ENCODE peak calls at places on chromosomes 1 and 21, in six cellular contexts. Y is HCT116, E is bronchial epithelial cell, Q is tibial artery, R is cardiac muscle cell, O is psoas muscle. G is an unnamed sample. For H3K36me3, the result is how much of the 10 kb centered on the place peaks cover.

GRCh38 chr21:19507682-19508260 is 1104.2 kb upstream of the TMPRSS15 start:
- DNase-seq in R (no peak), E (no peak), O (no peak), Y (no peak), Q (no peak), G (no peak)

GRCh38 chr21:42566524-42567180 is 53.0 kb downstream of the SLC37A1 start:
- DNase-seq in O (no peak), E (no peak), R (no peak), Y (no peak), Q (peak), G (no peak)

GRCh38 chr1:153733970-153734369 is 6.1 kb downstream of the INTS3 start:
- DNase-seq in O (no peak), Y (no peak), E (no peak), Q (no peak), R (no peak), G (no peak)

GRCh38 chr1:38009088-38009840 is 3.3 kb upstream of the UTP11 start:
- DNase-seq in E (peak), Y (no peak), R (peak), O (peak), Q (no peak), G (no peak)

GRCh38 chr1:66752000-66752592 is at the start of gene DYNLT5:
- DNase-seq in O (peak), Y (no peak), E (no peak), R (peak), Q (peak), G (peak)

GRCh38 chr1:161486806-161487482 is 18.3 kb upstream of the FCGR2A start:
- DNase-seq in R (peak), Q (no peak), Y (peak), O (no peak), E (peak), G (no peak)

GRCh38 chr21:38925923-38926322 is 120.2 kb downstream of the ETS2 start:
- DNase-seq in E (peak), O (peak), R (peak), Y (no peak), Q (peak), G (peak)

GRCh38 chr1:227728059-227728891 is 6.8 kb downstream of the JMJD4 start:
- DNase-seq in O (peak), R (peak), Q (peak), Y (peak), E (peak), G (peak)

GRCh38 chr1:87250336-87250735 is 78.3 kb upstream of the LMO4 start:
- DNase-seq in Q (no peak), Y (no peak), O (no peak), E (no peak), R (no peak), G (no peak)

GRCh38 chr1:50681931-50682330 is 258.7 kb upstream of the DMRTA2 start:
- DNase-seq in R (peak), O (no peak), Y (peak), Q (no peak), E (no peak), G (no peak)

GRCh38 chr1:87072431-87072830 is 158.0 kb downstream of the HS2ST1 start:
- DNase-seq in O (no peak), R (no peak), Q (no peak), Y (no peak), E (no peak), G (no peak)

GRCh38 chr1:246300653-246301549 is 206.2 kb downstream of the SMYD3 start:
- DNase-seq in E (no peak), Y (no peak), O (no peak), Q (no peak), R (no peak), G (no peak)

GRCh38 chr1:77533660-77534295 is 148.7 kb downstream of the ZZZ3 start:
- DNase-seq in R (peak), Q (peak), O (peak), E (peak), Y (peak), G (no peak)

GRCh38 chr1:197144570-197145325 is 1.7 kb downstream of the ASPM start:
- DNase-seq in E (peak), Q (no peak), Y (no peak), O (no peak), R (peak), G (no peak)

GRCh38 chr1:30672661-30673060 is 50.7 kb downstream of the MATN1 start:
- DNase-seq in Y (no peak), E (no peak), R (no peak), O (no peak), Q (no peak), G (no peak)

GRCh38 chr1:30610917-30611316 is 112.5 kb downstream of the MATN1 start:
- DNase-seq in Y (no peak), R (no peak), Q (peak), O (no peak), E (no peak), G (no peak)

GRCh38 chr1:111851552-111851951 is 95.9 kb downstream of the DDX20 start:
- DNase-seq in Y (no peak), Q (no peak), R (no peak), E (peak), O (no peak), G (no peak)

GRCh38 chr1:46804027-46804889 is 5.4 kb downstream of the CYP4B1 start:
- DNase-seq in R (no peak), Y (no peak), O (peak), Q (no peak), E (no peak), G (no peak)

GRCh38 chr1:61227857-61228557 is 145.6 kb downstream of the NFIA start:
- DNase-seq in Y (no peak), O (no peak), E (no peak), Q (no peak), R (no peak), G (no peak)

GRCh38 chr1:145707183-145707867 is at the start of gene PDZK1:
- DNase-seq in O (no peak), R (no peak), E (no peak), Q (no peak), Y (no peak), G (no peak)

GRCh38 chr1:245788269-245788668 is 633.5 kb downstream of the KIF26B start:
- DNase-seq in Y (no peak), Q (no peak), E (peak), O (no peak), R (peak), G (no peak)

GRCh38 chr1:13725714-13726175 is 25.8 kb downstream of the PRDM2 start:
- DNase-seq in R (peak), O (no peak), Y (peak), E (peak), Q (no peak), G (no peak)

GRCh38 chr1:9594471-9595155 is 5.9 kb downstream of the TMEM201 start:
- DNase-seq in E (no peak), R (no peak), Q (no peak), Y (no peak), O (no peak), G (no peak)

GRCh38 chr1:72623299-72623708 is 341.0 kb upstream of the NEGR1 start:
- DNase-seq in Y (no peak), O (no peak), Q (no peak), R (peak), E (peak), G (no peak)

GRCh38 chr1:8257621-8258020 is 60.3 kb upstream of the SLC45A1 start:
- DNase-seq in R (no peak), Q (no peak), O (no peak), E (peak), Y (no peak), G (no peak)

GRCh38 chr21:15367061-15367626 is 302.3 kb upstream of the NRIP1 start:
- DNase-seq in R (no peak), E (no peak), Y (no peak), Q (no peak), O (no peak), G (no peak)

GRCh38 chr1:27643626-27644368 is 8.8 kb upstream of the FGR start:
- DNase-seq in O (peak), R (peak), Y (peak), Q (no peak), E (peak), G (no peak)

GRCh38 chr1:42258218-42258617 is 76.8 kb downstream of the FOXJ3 start:
- DNase-seq in Y (no peak), E (no peak), O (no peak), Q (no peak), R (no peak), G (no peak)

GRCh38 chr1:76176020-76176419 is 101.5 kb downstream of the ST6GALNAC3 start:
- DNase-seq in Q (no peak), Y (no peak), O (no peak), R (no peak), E (no peak), G (no peak)

GRCh38 chr1:41566969-41567368 is 82.5 kb upstream of the EDN2 start:
- DNase-seq in E (no peak), O (no peak), Q (peak), Y (no peak), R (no peak), G (no peak)

GRCh38 chr1:165616054-165616612 is 14.9 kb upstream of the MGST3 start:
- DNase-seq in R (no peak), Q (no peak), O (no peak), Y (no peak), E (no peak), G (no peak)

GRCh38 chr1:77056525-77056924 is 162.7 kb downstream of the PIGK start:
- DNase-seq in R (no peak), E (no peak), Y (no peak), O (no peak), Q (no peak), G (no peak)

GRCh38 chr1:10456079-10456478 is 6.2 kb downstream of the CORT start:
- DNase-seq in R (no peak), E (no peak), O (no peak), Y (no peak), Q (no peak), G (no peak)

GRCh38 chr1:83060216-83060615 is 938.7 kb downstream of the TTLL7 start:
- DNase-seq in O (no peak), R (no peak), Y (no peak), E (peak), Q (no peak), G (no peak)

GRCh38 chr1:18941221-18942141 is 15.0 kb downstream of the IFFO2 start:
- DNase-seq in R (peak), O (peak), Q (no peak), E (peak), Y (peak), G (no peak)

GRCh38 chr21:35026617-35027557 is 22.2 kb downstream of the RUNX1 start:
- DNase-seq in Q (peak), E (peak), O (peak), Y (no peak), R (peak), G (no peak)

GRCh38 chr1:39116868-39117728 is 87.4 kb upstream of the MACF1 start:
- DNase-seq in E (peak), Q (no peak), O (no peak), R (peak), Y (peak), G (no peak)

GRCh38 chr1:227883641-227884301 is 64.0 kb downstream of the WNT9A start:
- DNase-seq in O (peak), R (no peak), Q (no peak), Y (no peak), E (no peak), G (no peak)

GRCh38 chr1:61282387-61282786 is 200.0 kb downstream of the NFIA start:
- DNase-seq in R (peak), Y (no peak), O (no peak), E (no peak), Q (no peak), G (no peak)

DNA sequence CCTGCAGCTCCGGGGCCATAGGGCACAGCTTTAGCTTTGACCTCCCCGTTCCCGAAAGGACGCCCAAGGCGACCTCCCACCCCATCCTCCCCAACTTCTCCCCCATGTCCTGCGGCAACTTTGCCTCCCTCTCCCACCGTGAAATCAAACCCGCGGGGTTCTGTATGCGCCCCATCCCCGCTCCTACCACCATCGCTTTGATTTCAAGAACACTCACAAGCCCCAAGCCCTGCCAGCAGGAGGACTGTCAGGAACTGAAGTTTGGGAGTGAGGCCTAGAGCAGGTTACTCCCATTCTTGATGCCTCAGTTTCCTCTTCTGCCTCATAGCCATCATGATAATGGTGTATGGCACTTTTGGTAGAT is 2.3 kb downstream of the PTPRU start:
- DNase-seq in Y (no peak), R (no peak), O (no peak), E (no peak), Q (no peak), G (no peak)
- H3K4me3 ChIP-seq in Y (peak), R (no peak), O (peak), E (peak), Q (peak), G (peak)

DNA sequence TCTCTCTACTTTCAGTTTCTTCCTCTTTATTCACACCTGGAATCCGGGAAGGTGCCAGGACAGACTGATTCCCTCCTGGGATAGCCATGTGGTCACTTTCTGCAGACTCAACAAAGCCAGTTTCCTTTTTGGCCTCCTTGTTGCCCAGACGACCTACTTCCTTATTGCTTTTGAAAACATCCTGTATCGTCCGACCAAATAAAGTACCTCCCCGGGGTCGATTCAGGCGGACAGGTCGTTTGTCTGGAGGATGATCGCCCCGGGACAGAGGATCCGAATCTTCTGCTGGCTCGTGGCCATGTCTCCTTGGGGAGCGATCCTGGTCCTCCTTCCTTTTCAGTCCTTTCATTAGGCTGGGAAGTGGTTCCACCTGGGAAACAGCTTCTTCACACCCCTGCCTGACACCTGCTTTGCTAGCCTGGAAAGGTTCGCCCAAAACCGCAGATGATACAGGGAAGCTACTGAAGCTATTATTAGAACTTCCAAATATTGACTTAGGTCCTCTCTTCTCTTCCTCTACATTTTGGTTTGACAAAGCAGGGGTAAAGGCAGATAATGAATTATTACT is 1.2 kb downstream of the MCM3AP start:
- DNase-seq in Y (no peak), Q (no peak), E (no peak), R (no peak), O (no peak), G (no peak)
- TF ChIP-seq CTCF in Y (no peak), Q (no peak), E (no peak), R (no peak), O (no peak), G (no peak)

GRCh38 chr1:177800386-177801058 is 169.3 kb downstream of the SEC16B start:
- DNase-seq in O (peak), R (no peak), Q (no peak), E (peak), Y (no peak), G (no peak)

GRCh38 chr1:177799746-177800145 is 170.1 kb downstream of the SEC16B start:
- DNase-seq in Q (no peak), O (no peak), R (no peak), E (no peak), Y (no peak), G (no peak)

GRCh38 chr1:177798614-177799013 is 171.2 kb downstream of the SEC16B start:
- DNase-seq in E (no peak), O (no peak), R (no peak), Y (no peak), Q (no peak), G (no peak)

GRCh38 chr1:177796561-177796960 is 173.3 kb downstream of the SEC16B start:
- DNase-seq in R (no peak), O (no peak), Y (no peak), E (no peak), Q (no peak), G (no peak)

DNA sequence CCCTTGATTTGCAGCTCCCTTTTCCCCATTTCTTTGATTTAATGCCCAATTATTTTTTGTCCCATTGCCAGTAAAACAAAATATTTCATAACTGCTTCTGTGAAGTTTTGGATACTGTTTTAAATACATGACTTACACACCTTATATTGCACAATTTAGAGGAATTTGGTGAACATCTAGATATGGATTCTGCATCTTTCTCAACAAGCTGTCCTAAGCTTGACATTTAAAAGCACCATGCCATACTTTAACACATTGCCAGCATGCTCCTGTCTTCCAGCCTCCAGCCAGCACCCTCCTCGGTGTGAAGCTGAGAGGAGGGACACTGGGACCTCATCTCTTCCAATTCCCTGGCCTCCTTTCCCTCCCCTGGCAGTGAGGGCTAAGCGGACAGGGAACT is 167.6 kb downstream of the SEC16B start:
- DNase-seq in Q (no peak), Y (no peak), R (no peak), O (no peak), E (no peak), G (no peak)
- H3K36me3 ChIP-seq in Q (under half), Y (under half), R (under half), O (under half), E (under half), G (under half)

GRCh38 chr1:210231846-210232523 is 611 bp upstream of the SERTAD4 start:
- DNase-seq in Y (no peak), R (peak), E (peak), O (peak), Q (no peak), G (no peak)
- H3K4me3 ChIP-seq in Y (peak), R (peak), E (peak), O (peak), Q (peak), G (peak)